ENCODE peak calls at places on chromosomes 4 and X, in ten cellular contexts. One of them, this sample, is unnamed.

GRCh38 chr4:170243662-170244288 is 154.0 kb upstream of the AADAT start:
- DNase-seq in HEK293T: no peak
- DNase-seq in AML-193: no peak
- DNase-seq in T follicular helper cell: no peak
- DNase-seq in activated T-cell treated with anti-CD3 and anti-CD28 coated beads, Interleukin-2, amount 50 U/mL, for 48 hours: no peak
- DNase-seq in NCI-H146: no peak
- DNase-seq in NCI-H1417: no peak
- DNase-seq in NCI-H1694: no peak
- DNase-seq in activated T-helper 1 cell treated with anti-CD3 and anti-CD28 coated beads, Interleukin-2, amount 50 U/mL, for 16 hours: no peak
- DNase-seq in A549: no peak
- DNase-seq in this sample: no peak

GRCh38 chr4:182143086-182143821 is 99.9 kb upstream of the TENM3 start:
- DNase-seq in activated T-cell treated with anti-CD3 and anti-CD28 coated beads, Interleukin-2, amount 50 U/mL, for 48 hours: peak; percentile 16
- DNase-seq in NCI-H1417: no peak
- DNase-seq in NCI-H146: peak; percentile 45
- DNase-seq in A549: no peak
- DNase-seq in HEK293T: no peak
- DNase-seq in NCI-H1694: no peak
- DNase-seq in T follicular helper cell: no peak
- DNase-seq in activated T-helper 1 cell treated with anti-CD3 and anti-CD28 coated beads, Interleukin-2, amount 50 U/mL, for 16 hours: no peak
- DNase-seq in AML-193: no peak
- DNase-seq in this sample: no peak

GRCh38 chr4:24881508-24882071 is 31.3 kb downstream of the CCDC149 start:
- DNase-seq in HEK293T: no peak
- DNase-seq in NCI-H1417: no peak
- DNase-seq in activated T-cell treated with anti-CD3 and anti-CD28 coated beads, Interleukin-2, amount 50 U/mL, for 48 hours: no peak
- DNase-seq in NCI-H1694: no peak
- DNase-seq in T follicular helper cell: no peak
- DNase-seq in NCI-H146: no peak
- DNase-seq in activated T-helper 1 cell treated with anti-CD3 and anti-CD28 coated beads, Interleukin-2, amount 50 U/mL, for 16 hours: no peak
- DNase-seq in A549: no peak
- DNase-seq in AML-193: no peak
- DNase-seq in this sample: no peak

GRCh38 chrX:115690554-115691216 is 129.7 kb downstream of the PLS3 start:
- DNase-seq in NCI-H1694: peak; percentile 71
- DNase-seq in NCI-H146: peak; percentile 62
- DNase-seq in HEK293T: peak; percentile 74
- DNase-seq in T follicular helper cell: peak; percentile 4
- DNase-seq in activated T-cell treated with anti-CD3 and anti-CD28 coated beads, Interleukin-2, amount 50 U/mL, for 48 hours: peak; percentile 53
- DNase-seq in NCI-H1417: peak; percentile 89
- DNase-seq in A549: peak; percentile 49
- DNase-seq in AML-193: no peak
- DNase-seq in activated T-helper 1 cell treated with anti-CD3 and anti-CD28 coated beads, Interleukin-2, amount 50 U/mL, for 16 hours: no peak
- DNase-seq in this sample: peak; percentile 1

GRCh38 chrX:27679281-27679680 is 89.1 kb downstream of the DCAF8L2 start:
- DNase-seq in AML-193: peak; percentile 43
- DNase-seq in NCI-H1694: no peak
- DNase-seq in T follicular helper cell: no peak
- DNase-seq in A549: no peak
- DNase-seq in HEK293T: no peak
- DNase-seq in NCI-H1417: no peak
- DNase-seq in activated T-cell treated with anti-CD3 and anti-CD28 coated beads, Interleukin-2, amount 50 U/mL, for 48 hours: no peak
- DNase-seq in activated T-helper 1 cell treated with anti-CD3 and anti-CD28 coated beads, Interleukin-2, amount 50 U/mL, for 16 hours: no peak
- DNase-seq in NCI-H146: no peak
- DNase-seq in this sample: no peak

GRCh38 chrX:115344885-115345653 is 55.6 kb downstream of the LUZP4 start:
- DNase-seq in A549: peak; percentile 62
- DNase-seq in T follicular helper cell: no peak
- DNase-seq in NCI-H146: peak; percentile 84
- DNase-seq in activated T-cell treated with anti-CD3 and anti-CD28 coated beads, Interleukin-2, amount 50 U/mL, for 48 hours: no peak
- DNase-seq in NCI-H1417: peak; percentile 88
- DNase-seq in activated T-helper 1 cell treated with anti-CD3 and anti-CD28 coated beads, Interleukin-2, amount 50 U/mL, for 16 hours: no peak
- DNase-seq in NCI-H1694: no peak
- DNase-seq in AML-193: no peak
- DNase-seq in HEK293T: peak; percentile 77
- DNase-seq in this sample: no peak

GRCh38 chr4:13355036-13355910 is 128.9 kb downstream of the RAB28 start:
- DNase-seq in A549: no peak
- DNase-seq in NCI-H146: no peak
- DNase-seq in T follicular helper cell: no peak
- DNase-seq in NCI-H1417: no peak
- DNase-seq in activated T-cell treated with anti-CD3 and anti-CD28 coated beads, Interleukin-2, amount 50 U/mL, for 48 hours: no peak
- DNase-seq in NCI-H1694: no peak
- DNase-seq in HEK293T: no peak
- DNase-seq in activated T-helper 1 cell treated with anti-CD3 and anti-CD28 coated beads, Interleukin-2, amount 50 U/mL, for 16 hours: no peak
- DNase-seq in AML-193: no peak
- DNase-seq in this sample: no peak

GRCh38 chrX:42992199-42992943 is 214.4 kb upstream of the PPP1R2C start:
- DNase-seq in NCI-H1417: no peak
- DNase-seq in NCI-H1694: no peak
- DNase-seq in A549: no peak
- DNase-seq in activated T-helper 1 cell treated with anti-CD3 and anti-CD28 coated beads, Interleukin-2, amount 50 U/mL, for 16 hours: no peak
- DNase-seq in T follicular helper cell: no peak
- DNase-seq in HEK293T: no peak
- DNase-seq in activated T-cell treated with anti-CD3 and anti-CD28 coated beads, Interleukin-2, amount 50 U/mL, for 48 hours: no peak
- DNase-seq in AML-193: no peak
- DNase-seq in NCI-H146: no peak
- DNase-seq in this sample: no peak

GRCh38 chr4:140019619-140020367 is 134.2 kb downstream of the MAML3 start:
- DNase-seq in HEK293T: no peak
- DNase-seq in T follicular helper cell: no peak
- DNase-seq in AML-193: no peak
- DNase-seq in activated T-cell treated with anti-CD3 and anti-CD28 coated beads, Interleukin-2, amount 50 U/mL, for 48 hours: no peak
- DNase-seq in NCI-H1694: no peak
- DNase-seq in NCI-H146: peak; percentile 85
- DNase-seq in NCI-H1417: peak; percentile 81
- DNase-seq in activated T-helper 1 cell treated with anti-CD3 and anti-CD28 coated beads, Interleukin-2, amount 50 U/mL, for 16 hours: no peak
- DNase-seq in A549: no peak
- DNase-seq in this sample: no peak

GRCh38 chrX:150258463-150259430 is 104.4 kb upstream of the MAMLD1 start:
- DNase-seq in activated T-helper 1 cell treated with anti-CD3 and anti-CD28 coated beads, Interleukin-2, amount 50 U/mL, for 16 hours: no peak
- DNase-seq in activated T-cell treated with anti-CD3 and anti-CD28 coated beads, Interleukin-2, amount 50 U/mL, for 48 hours: no peak
- DNase-seq in NCI-H1694: no peak
- DNase-seq in HEK293T: no peak
- DNase-seq in AML-193: no peak
- DNase-seq in T follicular helper cell: no peak
- DNase-seq in NCI-H1417: no peak
- DNase-seq in NCI-H146: no peak
- DNase-seq in A549: no peak
- DNase-seq in this sample: no peak

GRCh38 chr4:110170861-110171260 is 27.6 kb downstream of the ELOVL6 start:
- DNase-seq in AML-193: no peak
- DNase-seq in NCI-H146: no peak
- DNase-seq in activated T-helper 1 cell treated with anti-CD3 and anti-CD28 coated beads, Interleukin-2, amount 50 U/mL, for 16 hours: no peak
- DNase-seq in NCI-H1694: no peak
- DNase-seq in NCI-H1417: no peak
- DNase-seq in T follicular helper cell: no peak
- DNase-seq in activated T-cell treated with anti-CD3 and anti-CD28 coated beads, Interleukin-2, amount 50 U/mL, for 48 hours: no peak
- DNase-seq in HEK293T: no peak
- DNase-seq in A549: no peak
- DNase-seq in this sample: no peak

GRCh38 chrX:45954026-45954425 is 591.2 kb downstream of the ZNF674 start:
- DNase-seq in activated T-cell treated with anti-CD3 and anti-CD28 coated beads, Interleukin-2, amount 50 U/mL, for 48 hours: no peak
- DNase-seq in HEK293T: no peak
- DNase-seq in T follicular helper cell: no peak
- DNase-seq in NCI-H146: no peak
- DNase-seq in activated T-helper 1 cell treated with anti-CD3 and anti-CD28 coated beads, Interleukin-2, amount 50 U/mL, for 16 hours: no peak
- DNase-seq in A549: no peak
- DNase-seq in AML-193: no peak
- DNase-seq in NCI-H1417: no peak
- DNase-seq in NCI-H1694: no peak
- DNase-seq in this sample: no peak

GRCh38 chrX:20265221-20265725 is 1.4 kb downstream of the RPS6KA3 start:
- DNase-seq in AML-193: peak; percentile 6
- DNase-seq in A549: peak; percentile 36
- DNase-seq in NCI-H146: peak; percentile 19
- DNase-seq in T follicular helper cell: peak; percentile 22
- DNase-seq in NCI-H1417: peak; percentile 73
- DNase-seq in NCI-H1694: no peak
- DNase-seq in activated T-cell treated with anti-CD3 and anti-CD28 coated beads, Interleukin-2, amount 50 U/mL, for 48 hours: peak; percentile 77
- DNase-seq in HEK293T: peak; percentile 58
- DNase-seq in activated T-helper 1 cell treated with anti-CD3 and anti-CD28 coated beads, Interleukin-2, amount 50 U/mL, for 16 hours: peak; percentile 5
- DNase-seq in this sample: peak; percentile 37

GRCh38 chr4:169070071-169070894 is 60.2 kb upstream of the CBR4 start:
- DNase-seq in HEK293T: no peak
- DNase-seq in activated T-cell treated with anti-CD3 and anti-CD28 coated beads, Interleukin-2, amount 50 U/mL, for 48 hours: no peak
- DNase-seq in A549: peak; percentile 46
- DNase-seq in AML-193: no peak
- DNase-seq in activated T-helper 1 cell treated with anti-CD3 and anti-CD28 coated beads, Interleukin-2, amount 50 U/mL, for 16 hours: no peak
- DNase-seq in NCI-H1417: peak; percentile 96
- DNase-seq in T follicular helper cell: no peak
- DNase-seq in NCI-H146: peak; percentile 89
- DNase-seq in NCI-H1694: no peak
- DNase-seq in this sample: no peak

GRCh38 chr4:48016141-48017107 is at the start of the genes CNGA1 and NIPAL1:
- DNase-seq in NCI-H1694: peak; percentile 16
- DNase-seq in NCI-H146: peak; percentile 95
- DNase-seq in T follicular helper cell: peak; percentile 62
- DNase-seq in A549: peak; percentile 67
- DNase-seq in AML-193: peak; percentile 28
- DNase-seq in HEK293T: peak; percentile 78
- DNase-seq in activated T-helper 1 cell treated with anti-CD3 and anti-CD28 coated beads, Interleukin-2, amount 50 U/mL, for 16 hours: peak; percentile 32
- DNase-seq in NCI-H1417: peak; percentile 91
- DNase-seq in activated T-cell treated with anti-CD3 and anti-CD28 coated beads, Interleukin-2, amount 50 U/mL, for 48 hours: peak; percentile 82
- DNase-seq in this sample: peak; percentile 25